ENCODE peak calls at places on chromosomes 12 and 14, in eight cellular contexts. I, N, R, Y, L, O, W and D are unnamed samples.

GRCh38 chr14:80212025-80212402 is 710 bp upstream of the DIO2 start:
- DNase-seq in N (peak; percentile 31), O (no peak), I (no peak), R (no peak), W (no peak), L (no peak), Y (no peak), D (no peak)

GRCh38 chr12:123813349-123813748 is 51.2 kb downstream of the DNAH10 start:
- DNase-seq in W (no peak), N (no peak), R (no peak), Y (no peak), I (no peak), O (no peak), L (no peak), D (no peak)

GRCh38 chr14:88706425-88706824 is 86.3 kb downstream of the EML5 start:
- DNase-seq in Y (no peak), O (no peak), I (no peak), W (no peak), R (no peak), L (no peak), N (no peak), D (no peak)

GRCh38 chr12:59398164-59398563 is 197.7 kb upstream of the SLC16A7 start:
- DNase-seq in R (no peak), W (no peak), L (no peak), Y (no peak), I (no peak), O (no peak), N (no peak), D (no peak)

GRCh38 chr12:122499991-122500684 is 594 bp downstream of the ZCCHC8 start:
- DNase-seq in W (peak; percentile 44), O (peak; percentile 60), I (no peak), R (peak; percentile 61), L (peak; percentile 84), Y (peak; percentile 59), N (peak; percentile 71), D (no peak)

GRCh38 chr12:19867970-19868369 is 428.7 kb downstream of the AEBP2 start:
- DNase-seq in O (no peak), N (no peak), L (no peak), Y (no peak), I (no peak), W (no peak), R (no peak), D (no peak)

GRCh38 chr12:18383203-18383602 is 121.9 kb downstream of the PIK3C2G start:
- DNase-seq in I (no peak), N (peak; percentile 46), L (no peak), Y (no peak), R (no peak), W (no peak), O (no peak), D (no peak)

GRCh38 chr14:53055003-53055402 is 98.1 kb downstream of the DDHD1 start:
- DNase-seq in W (peak; percentile 32), O (no peak), L (no peak), N (peak; percentile 70), Y (no peak), R (no peak), I (no peak), D (no peak)

GRCh38 chr12:39831587-39832315 is 212.1 kb upstream of the ABCD2 start:
- DNase-seq in L (no peak), R (no peak), N (peak; percentile 42), O (no peak), W (no peak), Y (no peak), I (no peak), D (no peak)

GRCh38 chr12:62808166-62808879 is 126.6 kb downstream of the PPM1H start:
- DNase-seq in I (no peak), O (no peak), W (no peak), N (no peak), R (no peak), Y (no peak), L (no peak), D (no peak)

GRCh38 chr12:77231548-77231947 is 166.2 kb upstream of the E2F7 start:
- DNase-seq in R (peak; percentile 63), O (peak; percentile 26), W (no peak), L (peak; percentile 82), N (peak; percentile 93), Y (peak; percentile 62), I (peak; percentile 85), D (no peak)

GRCh38 chr12:41521872-41522379 is 333.8 kb downstream of the PDZRN4 start:
- DNase-seq in N (peak; percentile 92), O (no peak), I (no peak), R (no peak), L (no peak), Y (no peak), W (no peak), D (no peak)

GRCh38 chr14:98169170-98169587 is 1102.8 kb downstream of the BCL11B start:
- DNase-seq in N (no peak), Y (no peak), I (no peak), O (no peak), R (no peak), W (no peak), L (no peak), D (no peak)

GRCh38 chr14:61362072-61362750 is 40.8 kb downstream of the PRKCH start:
- DNase-seq in W (no peak), I (no peak), R (no peak), O (no peak), Y (no peak), L (no peak), N (no peak), D (no peak)

GRCh38 chr14:86057018-86057667 is 527.2 kb downstream of the FLRT2 start:
- DNase-seq in I (no peak), O (peak; percentile 28), L (no peak), R (no peak), W (peak; percentile 8), Y (no peak), N (peak; percentile 36), D (no peak)

GRCh38 chr14:100065161-100065871 is at the start of gene EVL:
- DNase-seq in W (no peak), N (peak; percentile 34), L (no peak), R (peak; percentile 71), I (no peak), Y (peak; percentile 73), O (peak; percentile 86), D (peak; percentile 94)
- TF ChIP-seq POLR2AphosphoS5 in W (no peak), N (no peak), L (no peak), R (no peak), I (no peak), Y (no peak), O (no peak), D (peak; percentile 81)

DNA sequence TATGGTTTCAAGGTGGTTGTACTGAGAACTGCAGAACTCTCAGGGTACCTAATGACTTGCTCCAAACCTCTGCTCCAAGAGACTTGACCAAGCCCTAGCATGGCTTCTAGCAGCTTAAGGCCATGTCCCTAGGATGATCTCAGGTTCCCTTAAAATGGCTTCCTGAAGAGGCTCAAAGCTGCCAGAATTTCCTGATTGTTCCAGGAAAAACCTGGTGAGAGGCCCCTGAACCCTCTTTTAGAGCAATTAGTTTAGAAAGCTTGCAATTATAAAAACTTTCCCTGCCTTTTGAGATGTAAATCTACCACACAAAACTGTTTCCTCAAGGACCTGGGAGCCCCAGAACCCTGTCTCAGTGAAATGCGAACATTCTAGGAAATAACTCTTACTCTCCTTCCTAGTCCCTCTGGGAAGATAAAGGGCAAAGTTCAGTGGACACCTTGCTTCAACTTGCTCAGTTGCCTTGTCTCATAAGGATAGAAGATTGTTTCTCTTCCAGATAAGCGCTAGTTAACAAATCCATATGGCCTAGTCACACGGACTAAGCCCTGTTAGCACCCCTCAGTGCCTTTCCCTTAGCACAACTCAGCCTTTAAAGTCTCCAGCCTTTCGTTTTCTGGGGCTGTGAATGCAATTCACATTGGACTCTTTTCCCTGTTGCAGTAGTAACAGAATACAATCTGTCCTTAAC is 2.5 kb downstream of the CMAS start:
- DNase-seq in O (no peak), R (no peak), N (no peak), I (no peak), W (peak; percentile 17), L (no peak), Y (no peak), D (no peak)
- H3K4me3 ChIP-seq in O (no peak overlapping the region), R (no peak overlapping the region), N (no peak overlapping the region), I (no peak overlapping the region), W (peak overlapping the region; percentile 93), L (no peak overlapping the region), Y (no peak overlapping the region), D (no peak overlapping the region)

GRCh38 chr12:64407342-64408223 is 3.4 kb downstream of the XPOT start:
- DNase-seq in I (no peak), O (no peak), N (no peak), R (no peak), L (no peak), W (no peak), Y (no peak), D (no peak)
- TF ChIP-seq POLR2AphosphoS5 in I (no peak), O (no peak), N (no peak), R (no peak), L (no peak), W (no peak), Y (no peak), D (no peak)

GRCh38 chr12:49903700-49904423 is at the start of gene FAIM2:
- DNase-seq in R (peak; percentile 24), Y (no peak), I (no peak), N (no peak), L (peak; percentile 82), O (no peak), W (peak; percentile 73), D (peak; percentile 80)

GRCh38 chr12:49902399-49903350 is 1.0 kb downstream of the FAIM2 start:
- DNase-seq in L (peak; percentile 61), N (no peak), Y (no peak), O (no peak), W (peak; percentile 72), I (no peak), R (no peak), D (peak; percentile 59)

GRCh38 chr12:49904601-49905000 is 901 bp upstream of the FAIM2 start:
- DNase-seq in L (peak; percentile 46), Y (no peak), R (no peak), I (no peak), N (no peak), O (no peak), W (no peak), D (no peak)

GRCh38 chr12:49901986-49902385 is 1.7 kb downstream of the FAIM2 start:
- DNase-seq in L (peak; percentile 17), N (no peak), O (no peak), W (no peak), I (no peak), R (no peak), Y (no peak), D (peak; percentile 59)

DNA sequence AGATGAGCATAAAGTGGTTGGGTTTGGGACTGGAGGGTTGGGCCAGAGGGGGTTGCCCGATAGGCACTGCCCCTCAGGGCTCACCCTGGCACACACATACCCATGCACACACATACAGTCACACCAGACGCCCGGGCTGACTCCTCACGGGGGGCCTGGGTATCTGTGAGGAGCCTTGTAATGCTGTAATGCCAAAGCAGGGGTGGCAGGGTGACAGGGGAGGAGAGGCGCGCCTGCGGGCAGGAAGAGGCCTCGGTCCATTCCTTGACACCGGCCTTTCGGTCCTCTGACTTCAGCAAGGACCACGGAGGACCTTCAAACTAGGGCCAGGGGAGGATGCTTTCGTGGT is 375 bp downstream of the FAIM2 start:
- DNase-seq in Y (no peak), O (no peak), W (no peak), I (no peak), L (peak; percentile 66), R (no peak), N (no peak), D (peak; percentile 37)
- H3K4me3 ChIP-seq in Y (peak overlapping the region; percentile 46), O (no peak overlapping the region), W (no peak overlapping the region), I (peak overlapping the region; percentile 50), L (peak overlapping the region; percentile 53), R (no peak overlapping the region), N (no peak overlapping the region), D (peak overlapping the region; percentile 68)

GRCh38 chr12:131912526-131913274 is 16.4 kb upstream of the PUS1 start:
- DNase-seq in W (no peak), I (no peak), R (peak; percentile 42), L (peak; percentile 96), N (peak; percentile 85), Y (peak; percentile 47), O (no peak), D (no peak)
- TF ChIP-seq POLR2AphosphoS5 in W (no peak), I (no peak), R (no peak), L (peak; percentile 66), N (no peak), Y (no peak), O (no peak), D (peak; percentile 85)